ENCODE peak calls at places on chromosomes 6 and 20, in five cellular contexts. U, W, Y, J and V are unnamed samples.
A peak's percentile ranks its signal among the peaks of the same experiment; 100 is the strongest.

GRCh38 chr6:154276810-154277577 is 79.6 kb downstream of the IPCEF1 start:
- DNase-seq in J (peak; percentile 78), Y (no peak), U (peak; percentile 61), W (no peak), V (no peak)

GRCh38 chr20:25495189-25495824 is 87.8 kb downstream of the GINS1 start:
- DNase-seq in W (no peak), U (no peak), Y (no peak), J (no peak), V (no peak)

GRCh38 chr20:6562111-6562510 is 205.4 kb upstream of the BMP2 start:
- DNase-seq in Y (no peak), W (no peak), U (peak; percentile 68), J (peak; percentile 70), V (no peak)

GRCh38 chr6:160973311-160973710 is 18.3 kb upstream of the MAP3K4 start:
- DNase-seq in J (peak; percentile 80), W (no peak), U (peak; percentile 74), Y (no peak), V (no peak)

GRCh38 chr6:48087448-48087847 is 23.5 kb downstream of the PTCHD4 start:
- DNase-seq in U (peak; percentile 46), Y (no peak), J (peak; percentile 74), W (no peak), V (no peak)

GRCh38 chr6:43391448-43392031 is 22.1 kb upstream of the ZNF318 start:
- DNase-seq in J (no peak), W (peak; percentile 50), Y (no peak), U (no peak), V (no peak)

GRCh38 chr6:103122766-103123601 is 1729.5 kb downstream of the GRIK2 start:
- DNase-seq in J (peak; percentile 14), U (peak; percentile 36), W (no peak), Y (no peak), V (peak; percentile 89)

GRCh38 chr20:37969949-37970855 is 63.1 kb downstream of the TTI1 start:
- DNase-seq in U (peak; percentile 64), W (no peak), J (no peak), Y (no peak), V (no peak)

DNA sequence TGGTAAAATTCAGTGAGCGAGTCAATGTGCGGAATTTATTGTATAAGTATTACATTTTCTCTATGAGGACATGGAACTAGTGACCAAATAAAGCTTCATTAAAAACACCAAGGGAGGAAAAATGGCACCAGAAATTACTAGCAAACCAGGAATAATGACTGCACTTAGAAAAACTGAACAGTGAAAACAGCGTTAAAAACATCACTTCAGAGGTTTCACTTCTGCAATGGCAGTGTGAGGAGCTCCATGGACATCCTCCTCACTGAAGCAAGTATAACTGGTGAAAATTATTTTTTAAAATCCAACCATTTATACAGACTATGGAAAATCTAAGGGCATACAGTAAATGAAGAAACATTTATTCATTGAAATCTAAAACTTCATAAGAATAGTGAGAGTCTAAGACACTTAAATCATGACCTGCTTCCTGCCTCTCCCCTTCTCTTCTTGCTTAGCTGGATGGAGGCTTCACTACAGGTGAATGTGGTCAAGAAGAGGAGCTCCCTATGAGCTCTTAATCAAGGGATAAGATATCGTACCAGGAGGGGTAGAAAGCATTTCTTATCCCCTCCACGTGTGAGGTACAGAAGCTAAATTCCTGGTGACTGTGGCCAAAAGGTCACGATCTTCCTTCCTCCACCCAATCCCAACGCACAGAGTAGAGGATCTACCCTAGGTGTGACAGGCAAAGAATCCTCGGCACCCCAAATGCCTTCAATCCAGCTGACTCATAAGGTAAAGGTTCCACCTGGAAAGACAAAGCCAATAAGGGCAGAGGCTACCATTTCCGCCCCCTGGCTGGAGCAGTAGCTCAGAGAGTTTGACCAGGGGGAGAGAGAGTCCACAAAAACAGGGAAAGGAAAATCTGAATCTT is 12.3 kb upstream of the ASF1A start:
- DNase-seq in J (no peak), U (no peak), W (no peak), Y (no peak), V (peak; percentile 48)
- H3K27ac ChIP-seq in J (no peak overlapping the region), U (no peak overlapping the region), W (no peak overlapping the region), Y (no peak overlapping the region), V (no peak overlapping the region)

GRCh38 chr20:50399917-50400704 is 110.1 kb upstream of the PTPN1 start:
- DNase-seq in Y (no peak), J (peak; percentile 26), W (no peak), U (peak; percentile 31), V (no peak)
- H3K27ac ChIP-seq in Y (peak overlapping the region; percentile 63), J (no peak overlapping the region), W (no peak overlapping the region), U (no peak overlapping the region), V (no peak overlapping the region)

DNA sequence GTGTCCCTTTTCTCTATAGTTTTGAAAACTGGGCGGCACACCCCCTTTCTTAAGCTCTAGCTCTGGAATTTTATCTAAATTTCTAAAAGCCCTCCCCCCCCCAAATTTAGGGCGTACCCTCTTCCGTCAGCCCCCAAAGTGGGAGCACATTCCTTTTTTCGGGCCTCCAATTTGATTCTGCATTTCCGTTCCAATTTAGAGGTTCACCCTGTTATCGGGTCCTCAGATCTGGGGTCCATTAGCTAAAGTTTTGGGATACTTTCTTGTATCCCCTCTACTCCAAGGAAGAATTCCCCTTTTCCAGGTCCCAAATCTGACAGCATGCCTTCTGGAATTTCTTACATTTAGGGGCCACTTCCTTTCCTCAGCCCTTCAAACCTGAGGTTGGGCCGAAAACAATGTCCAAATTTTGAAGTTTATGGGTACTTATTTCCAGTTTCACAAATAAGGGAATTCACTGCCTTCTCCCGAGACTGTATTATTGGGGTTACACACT is 796 bp downstream of the PHF20 start:
- DNase-seq in J (no peak), W (no peak), Y (no peak), U (peak; percentile 12), V (no peak)
- H3K27ac ChIP-seq in J (peak overlapping the region; percentile 71), W (peak overlapping the region; percentile 95), Y (peak overlapping the region; percentile 95), U (peak overlapping the region; percentile 60), V (no peak overlapping the region)

GRCh38 chr6:13427346-13427745 is 60.1 kb downstream of the GFOD1 start:
- DNase-seq in U (no peak), Y (no peak), J (no peak), W (no peak), V (no peak)

GRCh38 chr6:13428528-13429405 is 58.6 kb downstream of the GFOD1 start:
- DNase-seq in W (no peak), U (no peak), Y (no peak), J (no peak), V (peak; percentile 49)

GRCh38 chr6:13427838-13428527 is 59.4 kb downstream of the GFOD1 start:
- DNase-seq in W (peak; percentile 64), U (no peak), Y (no peak), J (no peak), V (peak; percentile 48)

GRCh38 chr6:13425270-13425905 is 62.0 kb downstream of the GFOD1 start:
- DNase-seq in J (no peak), U (no peak), W (no peak), Y (no peak), V (no peak)

GRCh38 chr6:13425971-13426931 is 61.1 kb downstream of the GFOD1 start:
- DNase-seq in J (peak; percentile 31), W (no peak), Y (peak; percentile 49), U (peak; percentile 79), V (no peak)
- H3K27ac ChIP-seq in J (peak overlapping the region; percentile 42), W (no peak overlapping the region), Y (peak overlapping the region; percentile 45), U (no peak overlapping the region), V (no peak overlapping the region)

DNA sequence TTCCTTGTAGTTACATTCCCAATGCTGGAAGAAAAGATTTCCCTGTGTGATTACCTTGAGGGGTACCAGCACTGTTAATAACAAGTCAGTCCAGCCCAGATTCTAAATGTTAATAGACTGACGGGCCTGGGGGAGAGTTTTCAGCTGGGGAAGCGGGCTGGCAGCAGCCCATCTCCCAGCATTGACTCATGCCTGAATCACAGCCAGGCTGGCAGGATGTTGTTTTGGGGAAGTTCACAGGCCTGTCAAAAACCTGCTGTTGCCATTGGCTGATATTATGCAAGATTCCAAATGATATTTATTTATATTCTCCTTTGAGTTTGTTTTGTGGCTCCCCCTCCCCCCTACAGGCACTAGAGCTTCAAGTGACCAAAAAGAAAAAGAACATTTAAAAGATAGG is 213.9 kb upstream of the CNR1 start:
- DNase-seq in U (peak; percentile 85), W (no peak), Y (peak; percentile 19), J (peak; percentile 15), V (no peak)
- H3K27ac ChIP-seq in U (peak overlapping the region; percentile 30), W (no peak overlapping the region), Y (no peak overlapping the region), J (no peak overlapping the region), V (no peak overlapping the region)

DNA sequence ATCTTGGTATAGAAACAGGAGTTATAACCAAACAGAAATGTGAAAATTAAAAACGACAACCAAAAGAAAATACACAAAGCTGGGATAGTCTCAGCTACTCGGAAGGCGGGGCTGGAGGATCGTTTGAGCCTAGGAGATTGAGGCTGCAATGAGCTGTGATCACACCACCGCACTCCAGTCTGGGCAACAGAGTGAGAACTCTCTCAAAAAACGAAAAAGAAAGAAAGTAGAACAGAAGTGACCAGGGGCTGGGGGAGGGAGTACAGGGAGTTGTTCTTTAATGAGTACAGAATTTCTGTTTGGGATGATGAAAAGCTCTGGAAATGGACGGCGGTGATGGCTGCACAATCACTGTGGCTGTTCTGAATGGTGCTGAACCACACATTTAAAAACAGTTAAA is 5.9 kb downstream of the GMEB2 start:
- DNase-seq in U (no peak), W (no peak), Y (no peak), J (no peak), V (no peak)
- H3K27ac ChIP-seq in U (no peak overlapping the region), W (no peak overlapping the region), Y (no peak overlapping the region), J (no peak overlapping the region), V (no peak overlapping the region)

GRCh38 chr6:51854876-51855275 is 232.5 kb downstream of the PKHD1 start:
- DNase-seq in J (no peak), Y (no peak), U (no peak), W (no peak), V (peak; percentile 47)

GRCh38 chr6:51855310-51856082 is 231.9 kb downstream of the PKHD1 start:
- DNase-seq in J (peak; percentile 53), Y (no peak), U (peak; percentile 70), W (no peak), V (peak; percentile 57)

GRCh38 chr6:51854347-51854746 is 233.1 kb downstream of the PKHD1 start:
- DNase-seq in J (no peak), U (no peak), W (no peak), Y (no peak), V (no peak)

GRCh38 chr6:51856508-51856907 is 230.9 kb downstream of the PKHD1 start:
- DNase-seq in J (no peak), U (no peak), Y (no peak), W (no peak), V (no peak)

DNA sequence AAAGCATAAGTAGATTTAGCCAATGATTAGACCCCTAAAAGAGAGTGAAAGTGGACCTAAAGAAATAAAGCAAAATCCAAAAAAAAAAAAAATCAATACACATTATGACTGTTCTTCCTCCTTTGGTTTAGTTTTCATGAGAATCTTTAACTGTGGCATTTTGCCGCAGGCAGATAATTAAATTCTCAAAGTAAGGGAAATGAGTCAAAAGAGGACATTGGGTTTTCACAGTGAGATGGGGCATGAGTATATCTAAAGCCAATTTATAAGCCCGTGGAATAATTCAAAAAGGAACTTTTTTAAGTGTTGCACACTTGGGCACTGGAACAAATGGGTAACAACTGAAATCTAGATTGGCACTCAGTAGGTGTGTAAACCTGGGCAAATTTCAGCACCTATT is 230.3 kb downstream of the PKHD1 start:
- DNase-seq in W (no peak), Y (no peak), U (no peak), J (no peak), V (no peak)
- H3K27ac ChIP-seq in W (no peak overlapping the region), Y (no peak overlapping the region), U (no peak overlapping the region), J (no peak overlapping the region), V (no peak overlapping the region)

DNA sequence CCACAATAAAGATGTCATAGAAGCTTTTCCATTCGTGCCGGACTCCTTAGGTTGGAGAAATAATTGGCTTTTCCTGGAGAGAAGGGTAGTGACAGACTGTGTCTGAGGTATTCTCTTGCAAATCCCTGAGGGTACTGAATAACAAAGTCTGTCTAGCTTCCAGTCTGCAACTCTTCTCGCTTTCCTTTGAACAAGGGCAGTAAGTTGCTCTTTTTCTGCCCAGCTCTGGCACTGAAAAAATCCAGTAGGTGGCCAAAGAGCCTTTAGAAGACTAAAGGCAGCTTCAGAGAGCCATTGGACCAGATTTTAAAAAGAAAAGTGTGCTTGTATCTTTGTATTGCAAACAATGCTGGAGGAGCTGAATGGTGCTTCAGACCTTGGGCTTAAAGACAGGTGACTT is 20.7 kb upstream of the RREB1 start:
- DNase-seq in J (peak; percentile 36), W (no peak), U (peak; percentile 64), Y (no peak), V (no peak)
- H3K27ac ChIP-seq in J (peak overlapping the region; percentile 10), W (no peak overlapping the region), U (no peak overlapping the region), Y (peak overlapping the region; percentile 5), V (no peak overlapping the region)